ENCODE peak calls at places on chromosomes 6 and 20, in four cellular contexts. One of them, this sample, is unnamed.
A peak's percentile ranks its signal among the peaks of the same experiment; 100 is the strongest.

GRCh38 chr20:56411759-56412472 is at the start of gene CASS4:
- DNase-seq in pancreas: no peak
- DNase-seq in heart left ventricle: peak; percentile 30
- DNase-seq in ovary: no peak
- DNase-seq in this sample: no peak

GRCh38 chr6:120354452-120355098 is 979.7 kb downstream of the TBC1D32 start:
- DNase-seq in pancreas: no peak
- DNase-seq in heart left ventricle: no peak
- DNase-seq in ovary: no peak
- DNase-seq in this sample: no peak

GRCh38 chr6:100426689-100427338 is 37.9 kb downstream of the SIM1 start:
- DNase-seq in pancreas: no peak
- DNase-seq in heart left ventricle: no peak
- DNase-seq in ovary: no peak
- DNase-seq in this sample: no peak

GRCh38 chr6:17165383-17165782 is 63.5 kb downstream of the STMND1 start:
- DNase-seq in pancreas: no peak
- DNase-seq in heart left ventricle: no peak
- DNase-seq in ovary: no peak
- DNase-seq in this sample: no peak

GRCh38 chr6:149860834-149861602 is 3.1 kb downstream of the LRP11 start:
- DNase-seq in pancreas: no peak
- DNase-seq in heart left ventricle: no peak
- DNase-seq in ovary: no peak
- DNase-seq in this sample: no peak

GRCh38 chr6:6057442-6058053 is 50.8 kb upstream of the NRN1 start:
- DNase-seq in pancreas: no peak
- DNase-seq in heart left ventricle: no peak
- DNase-seq in ovary: no peak
- DNase-seq in this sample: peak; percentile 9

GRCh38 chr20:58408603-58409246 is 19.7 kb downstream of the VAPB start:
- DNase-seq in pancreas: no peak
- DNase-seq in heart left ventricle: no peak
- DNase-seq in ovary: no peak
- DNase-seq in this sample: peak; percentile 12

GRCh38 chr20:32386091-32386490 is 28.0 kb downstream of the ASXL1 start:
- DNase-seq in pancreas: no peak
- DNase-seq in heart left ventricle: no peak
- DNase-seq in ovary: no peak
- DNase-seq in this sample: no peak

GRCh38 chr20:12201289-12201991 is 283.7 kb downstream of the BTBD3 start:
- DNase-seq in pancreas: no peak
- DNase-seq in heart left ventricle: no peak
- DNase-seq in ovary: no peak
- DNase-seq in this sample: no peak

GRCh38 chr6:20056350-20056992 is 155.8 kb downstream of the MBOAT1 start:
- DNase-seq in pancreas: no peak
- DNase-seq in heart left ventricle: no peak
- DNase-seq in ovary: no peak
- DNase-seq in this sample: no peak

GRCh38 chr20:63461364-63461763 is 11.1 kb downstream of the KCNQ2 start:
- DNase-seq in pancreas: no peak
- DNase-seq in heart left ventricle: no peak
- DNase-seq in ovary: no peak
- DNase-seq in this sample: no peak

GRCh38 chr6:27672113-27672799 is 199.4 kb upstream of the ZNF184 start:
- DNase-seq in pancreas: no peak
- DNase-seq in heart left ventricle: no peak
- DNase-seq in ovary: no peak
- DNase-seq in this sample: peak; percentile 80

GRCh38 chr6:161011509-161012480 is 20.2 kb downstream of the MAP3K4 start:
- DNase-seq in pancreas: no peak
- DNase-seq in heart left ventricle: no peak
- DNase-seq in ovary: no peak
- DNase-seq in this sample: no peak

GRCh38 chr6:138765896-138766487 is 7.6 kb upstream of the CCDC28A start:
- DNase-seq in pancreas: no peak
- DNase-seq in heart left ventricle: no peak
- DNase-seq in ovary: no peak
- DNase-seq in this sample: no peak

GRCh38 chr6:109686566-109686965 is 4.4 kb downstream of the AK9 start:
- DNase-seq in pancreas: no peak
- DNase-seq in heart left ventricle: no peak
- DNase-seq in ovary: no peak
- DNase-seq in this sample: no peak

GRCh38 chr6:48916523-48917050 is 546.5 kb downstream of the MMUT start:
- DNase-seq in pancreas: no peak
- DNase-seq in heart left ventricle: no peak
- DNase-seq in ovary: no peak
- DNase-seq in this sample: no peak

GRCh38 chr6:79441222-79441621 is 96.0 kb downstream of the LCA5 start:
- DNase-seq in pancreas: no peak
- DNase-seq in heart left ventricle: no peak
- DNase-seq in ovary: no peak
- DNase-seq in this sample: no peak

GRCh38 chr6:139219271-139219729 is 72.5 kb downstream of the TXLNB start:
- DNase-seq in pancreas: peak; percentile 71
- DNase-seq in heart left ventricle: peak; percentile 85
- DNase-seq in ovary: peak; percentile 79
- DNase-seq in this sample: peak; percentile 41

GRCh38 chr6:156423829-156424228 is 353.3 kb upstream of the ARID1B start:
- DNase-seq in pancreas: no peak
- DNase-seq in heart left ventricle: no peak
- DNase-seq in ovary: no peak
- DNase-seq in this sample: peak; percentile 9

GRCh38 chr20:43976577-43976976 is 61.9 kb downstream of the TOX2 start:
- DNase-seq in pancreas: no peak
- DNase-seq in heart left ventricle: no peak
- DNase-seq in ovary: no peak
- DNase-seq in this sample: no peak

GRCh38 chr6:41428995-41429417 is 93.6 kb downstream of the NCR2 start:
- DNase-seq in pancreas: no peak
- DNase-seq in heart left ventricle: peak; percentile 55
- DNase-seq in ovary: no peak
- DNase-seq in this sample: no peak

GRCh38 chr6:17361013-17361412 is 32.4 kb upstream of the CAP2 start:
- DNase-seq in pancreas: no peak
- DNase-seq in heart left ventricle: no peak
- DNase-seq in ovary: no peak
- DNase-seq in this sample: no peak

GRCh38 chr6:115058414-115059211 is 715.8 kb upstream of the HS3ST5 start:
- DNase-seq in pancreas: no peak
- DNase-seq in heart left ventricle: no peak
- DNase-seq in ovary: no peak
- DNase-seq in this sample: peak; percentile 10

GRCh38 chr6:155604991-155605390 is 149.4 kb upstream of the NOX3 start:
- DNase-seq in pancreas: no peak
- DNase-seq in heart left ventricle: no peak
- DNase-seq in ovary: no peak
- DNase-seq in this sample: no peak

GRCh38 chr6:43175676-43176422 is 4.8 kb downstream of the SRF start:
- DNase-seq in pancreas: no peak
- DNase-seq in heart left ventricle: no peak
- DNase-seq in ovary: no peak
- DNase-seq in this sample: no peak

GRCh38 chr6:84119277-84119676 is 85.7 kb downstream of the MRAP2 start:
- DNase-seq in pancreas: no peak
- DNase-seq in heart left ventricle: no peak
- DNase-seq in ovary: no peak
- DNase-seq in this sample: no peak

GRCh38 chr20:17430515-17430914 is 100.7 kb downstream of the BFSP1 start:
- DNase-seq in pancreas: no peak
- DNase-seq in heart left ventricle: no peak
- DNase-seq in ovary: no peak
- DNase-seq in this sample: no peak

GRCh38 chr6:168026925-168027324 is 29.5 kb downstream of the KIF25 start:
- DNase-seq in pancreas: no peak
- DNase-seq in heart left ventricle: peak; percentile 11
- DNase-seq in ovary: no peak
- DNase-seq in this sample: no peak

GRCh38 chr6:122818866-122819265 is 29.8 kb downstream of the SMPDL3A start:
- DNase-seq in pancreas: no peak
- DNase-seq in heart left ventricle: no peak
- DNase-seq in ovary: no peak
- DNase-seq in this sample: no peak

GRCh38 chr6:115882174-115882573 is 178.5 kb downstream of the FRK start:
- DNase-seq in pancreas: no peak
- DNase-seq in heart left ventricle: no peak
- DNase-seq in ovary: no peak
- DNase-seq in this sample: no peak

GRCh38 chr6:158776737-158777136 is 42.4 kb downstream of the EZR start:
- DNase-seq in pancreas: no peak
- DNase-seq in heart left ventricle: no peak
- DNase-seq in ovary: no peak
- DNase-seq in this sample: no peak

GRCh38 chr20:47296950-47297349 is 59.5 kb downstream of the ZMYND8 start:
- DNase-seq in pancreas: no peak
- DNase-seq in heart left ventricle: no peak
- DNase-seq in ovary: no peak
- DNase-seq in this sample: no peak
- H3K36me3 ChIP-seq in pancreas: peaks cover under 1% of the 10 kb centered on the region
- H3K36me3 ChIP-seq in heart left ventricle: peaks cover 3% of the 10 kb centered on the region
- H3K36me3 ChIP-seq in ovary: no peaks in the 10 kb centered on the region
- H3K36me3 ChIP-seq in this sample: peaks cover 22% of the 10 kb centered on the region

GRCh38 chr6:24313477-24314141 is 44.2 kb downstream of the DCDC2 start:
- DNase-seq in pancreas: peak; percentile 27
- DNase-seq in heart left ventricle: no peak
- DNase-seq in ovary: no peak
- DNase-seq in this sample: no peak
- TF ChIP-seq CTCF in pancreas: no peak
- TF ChIP-seq CTCF in heart left ventricle: no peak
- TF ChIP-seq CTCF in ovary: no peak
- TF ChIP-seq CTCF in this sample: no peak

DNA sequence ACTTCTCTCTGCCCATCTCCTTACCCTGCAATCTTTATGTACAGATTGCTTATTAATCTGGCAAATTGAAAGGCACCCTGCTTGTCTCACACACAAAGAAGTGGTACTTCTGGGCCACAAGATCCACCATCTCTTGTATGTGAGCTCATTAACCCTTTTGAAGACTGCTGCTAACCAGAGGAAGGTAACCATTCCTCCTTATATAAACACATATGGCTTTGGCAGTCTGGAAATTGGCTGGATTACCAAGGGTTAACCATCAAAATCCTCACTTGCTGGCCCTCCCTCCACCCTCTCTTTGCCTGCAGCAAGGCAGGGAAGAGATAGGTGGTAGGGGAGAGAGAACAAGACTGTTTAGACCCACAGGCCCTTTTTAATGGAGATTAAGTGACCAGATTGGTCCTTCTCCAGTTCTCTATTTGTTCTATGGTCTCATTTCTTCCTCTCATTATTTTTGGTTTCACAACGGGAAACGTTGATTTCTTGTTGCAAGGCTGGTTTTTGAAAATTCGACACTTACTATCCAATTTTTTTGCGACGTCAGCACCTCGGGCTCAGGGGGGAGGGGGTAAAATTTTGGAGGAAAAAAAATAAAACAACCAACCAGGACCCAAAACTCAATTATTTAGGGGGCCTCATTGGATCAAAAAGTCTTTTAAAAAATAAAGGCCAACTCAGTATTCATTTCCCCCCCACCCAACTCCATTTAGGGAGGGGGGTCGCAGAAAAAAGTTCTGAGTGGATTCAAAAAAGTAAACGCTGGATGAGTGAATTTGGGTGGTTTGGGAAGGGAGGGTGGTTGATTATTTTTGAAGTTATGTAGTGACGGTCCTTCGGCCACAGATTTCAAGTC is 859 bp downstream of the PPP1R10 start:
- DNase-seq in pancreas: no peak
- DNase-seq in heart left ventricle: no peak
- DNase-seq in ovary: no peak
- DNase-seq in this sample: peak; percentile 48
- H3K36me3 ChIP-seq in pancreas: peaks cover 6% of the 10 kb centered on the region
- H3K36me3 ChIP-seq in heart left ventricle: peaks cover 23% of the 10 kb centered on the region
- H3K36me3 ChIP-seq in ovary: no peaks in the 10 kb centered on the region
- H3K36me3 ChIP-seq in this sample: peaks cover 10% of the 10 kb centered on the region

DNA sequence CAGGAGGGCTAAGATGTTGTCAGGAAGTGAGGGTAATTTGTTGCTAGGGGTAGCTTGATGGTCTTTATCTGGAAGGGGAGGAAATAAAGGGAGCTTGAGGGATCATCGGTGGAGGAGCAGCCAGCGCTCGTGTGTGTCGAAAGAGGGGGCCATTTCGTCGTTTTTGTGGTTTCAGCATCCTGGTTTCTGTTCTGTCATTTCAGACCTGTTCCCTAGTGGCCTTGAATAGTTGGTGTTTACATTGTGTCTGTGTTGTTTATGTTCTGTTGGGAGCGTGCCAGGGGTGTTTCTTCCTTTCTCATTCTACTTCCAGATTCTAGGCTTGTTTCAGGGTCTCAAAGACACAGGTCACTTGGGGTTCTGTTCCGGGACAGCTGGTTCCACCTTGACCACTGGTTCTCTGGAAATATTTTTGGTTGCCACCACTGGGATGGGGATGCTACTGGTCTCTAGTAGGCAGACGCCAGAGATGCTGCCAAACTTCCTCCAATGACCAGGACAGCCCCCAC is 113.9 kb upstream of the NAA20 start:
- DNase-seq in pancreas: no peak
- DNase-seq in heart left ventricle: peak; percentile 38
- DNase-seq in ovary: no peak
- DNase-seq in this sample: no peak
- TF ChIP-seq CTCF in pancreas: no peak
- TF ChIP-seq CTCF in heart left ventricle: peak; percentile 48
- TF ChIP-seq CTCF in ovary: peak; percentile 16
- TF ChIP-seq CTCF in this sample: peak; percentile 59

GRCh38 chr20:49674383-49675352 is 39.0 kb downstream of the B4GALT5 start:
- DNase-seq in pancreas: no peak
- DNase-seq in heart left ventricle: no peak
- DNase-seq in ovary: no peak
- DNase-seq in this sample: no peak

GRCh38 chr20:49671429-49671828 is 42.2 kb downstream of the B4GALT5 start:
- DNase-seq in pancreas: no peak
- DNase-seq in heart left ventricle: no peak
- DNase-seq in ovary: no peak
- DNase-seq in this sample: no peak

GRCh38 chr20:49669601-49670189 is 44.0 kb downstream of the B4GALT5 start:
- DNase-seq in pancreas: no peak
- DNase-seq in heart left ventricle: no peak
- DNase-seq in ovary: no peak
- DNase-seq in this sample: peak; percentile 80

GRCh38 chr20:49675368-49676151 is 38.1 kb downstream of the B4GALT5 start:
- DNase-seq in pancreas: no peak
- DNase-seq in heart left ventricle: no peak
- DNase-seq in ovary: no peak
- DNase-seq in this sample: peak; percentile 73

GRCh38 chr20:49672109-49672681 is 41.5 kb downstream of the B4GALT5 start:
- DNase-seq in pancreas: no peak
- DNase-seq in heart left ventricle: no peak
- DNase-seq in ovary: no peak
- DNase-seq in this sample: no peak
- H3K36me3 ChIP-seq in pancreas: no peaks in the 10 kb centered on the region
- H3K36me3 ChIP-seq in heart left ventricle: no peaks in the 10 kb centered on the region
- H3K36me3 ChIP-seq in ovary: no peaks in the 10 kb centered on the region
- H3K36me3 ChIP-seq in this sample: no peaks in the 10 kb centered on the region